ENCODE peak calls at places on chromosomes 1 and 21, in six cellular contexts. Q is mucosa of descending colon, A is endodermal cell, L is A549, J is foreskin fibroblast, R is GM06990. Y is an unnamed sample.

GRCh38 chr1:11337536-11338350 is 64.7 kb downstream of the UBIAD1 start:
- DNase-seq in Q (peak), A (peak), L (peak), J (no peak), R (peak), Y (no peak)

GRCh38 chr1:94863919-94864318 is 43.8 kb downstream of the SLC44A3 start:
- DNase-seq in Q (peak), A (no peak), L (peak), J (peak), R (no peak), Y (no peak)

GRCh38 chr1:159881930-159882839 is 17.8 kb downstream of the CFAP45 start:
- DNase-seq in Q (peak), A (no peak), L (peak), J (peak), R (no peak), Y (no peak)

GRCh38 chr1:220045356-220046051 is 801 bp downstream of the EPRS1 start:
- DNase-seq in Q (peak), A (no peak), L (peak), J (no peak), R (peak), Y (no peak)

GRCh38 chr21:45420623-45421041 is 15.7 kb downstream of the COL18A1 start:
- DNase-seq in Q (no peak), A (no peak), L (peak), J (no peak), R (no peak), Y (no peak)

GRCh38 chr21:42439284-42440186 is 35.8 kb downstream of the UBASH3A start:
- DNase-seq in Q (no peak), A (no peak), L (no peak), J (no peak), R (no peak), Y (no peak)

GRCh38 chr21:42846221-42846620 is 33.1 kb downstream of the WDR4 start:
- DNase-seq in Q (no peak), A (no peak), L (no peak), J (no peak), R (no peak), Y (no peak)

GRCh38 chr1:46612937-46613660 is 3.5 kb downstream of the MOB3C start:
- DNase-seq in Q (no peak), A (peak), L (no peak), J (no peak), R (no peak), Y (no peak)

GRCh38 chr1:77469311-77469710 is 187.5 kb downstream of the AK5 start:
- DNase-seq in Q (no peak), A (no peak), L (no peak), J (no peak), R (no peak), Y (no peak)

GRCh38 chr1:86156571-86157455 is at the start of gene COL24A1:
- DNase-seq in Q (peak), A (peak), L (no peak), J (peak), R (peak), Y (peak)

GRCh38 chr1:154999651-155000474 is 2.7 kb upstream of the ZBTB7B start:
- DNase-seq in Q (peak), A (peak), L (peak), J (no peak), R (peak), Y (no peak)

GRCh38 chr21:41597227-41597626 is 89.3 kb upstream of the TMPRSS2 start:
- DNase-seq in Q (no peak), A (no peak), L (no peak), J (no peak), R (no peak), Y (no peak)

GRCh38 chr1:167095368-167095767 is 1.5 kb downstream of the STYXL2 start:
- DNase-seq in Q (no peak), A (no peak), L (no peak), J (peak), R (no peak), Y (peak)

GRCh38 chr21:28111151-28111619 is 881.5 kb downstream of the LTN1 start:
- DNase-seq in Q (peak), A (no peak), L (no peak), J (peak), R (no peak), Y (no peak)

GRCh38 chr1:203121186-203122015 is 6.1 kb upstream of the ADORA1 start:
- DNase-seq in Q (no peak), A (peak), L (no peak), J (no peak), R (no peak), Y (peak)

GRCh38 chr1:56508523-56508983 is 70.8 kb downstream of the PLPP3 start:
- DNase-seq in Q (peak), A (no peak), L (peak), J (peak), R (no peak), Y (no peak)

GRCh38 chr1:156970017-156970416 is 49.6 kb downstream of the LRRC71 start:
- DNase-seq in Q (no peak), A (peak), L (no peak), J (no peak), R (no peak), Y (no peak)

GRCh38 chr1:201049248-201049831 is 25.8 kb upstream of the KIF21B start:
- DNase-seq in Q (no peak), A (no peak), L (no peak), J (no peak), R (no peak), Y (no peak)

GRCh38 chr1:24294757-24295371 is 24.3 kb upstream of the GRHL3 start:
- DNase-seq in Q (peak), A (peak), L (peak), J (peak), R (no peak), Y (no peak)

GRCh38 chr1:205444300-205444930 is 11.4 kb downstream of the BLACAT1 start:
- DNase-seq in Q (no peak), A (no peak), L (no peak), J (no peak), R (no peak), Y (no peak)

GRCh38 chr1:189496768-189497167 is 980.9 kb downstream of the BRINP3 start:
- DNase-seq in Q (no peak), A (no peak), L (no peak), J (no peak), R (no peak), Y (no peak)

GRCh38 chr1:32619701-32620485 is 30.5 kb downstream of the ZBTB8OS start:
- DNase-seq in Q (no peak), A (no peak), L (peak), J (no peak), R (peak), Y (no peak)

GRCh38 chr21:26933448-26933847 is 33.4 kb downstream of the ADAMTS5 start:
- DNase-seq in Q (no peak), A (no peak), L (no peak), J (no peak), R (no peak), Y (no peak)

GRCh38 chr1:198700396-198700795 is 61.6 kb downstream of the PTPRC start:
- DNase-seq in Q (no peak), A (no peak), L (no peak), J (no peak), R (no peak), Y (no peak)

GRCh38 chr1:230283678-230284077 is 142.5 kb downstream of the PGBD5 start:
- DNase-seq in Q (no peak), A (no peak), L (no peak), J (no peak), R (no peak), Y (no peak)

GRCh38 chr1:151286619-151287340 is 4.7 kb downstream of the ZNF687 start:
- DNase-seq in Q (no peak), A (no peak), L (no peak), J (no peak), R (no peak), Y (no peak)

GRCh38 chr1:206709772-206710456 is 25.2 kb downstream of the MAPKAPK2 start:
- DNase-seq in Q (no peak), A (no peak), L (peak), J (no peak), R (no peak), Y (no peak)

DNA sequence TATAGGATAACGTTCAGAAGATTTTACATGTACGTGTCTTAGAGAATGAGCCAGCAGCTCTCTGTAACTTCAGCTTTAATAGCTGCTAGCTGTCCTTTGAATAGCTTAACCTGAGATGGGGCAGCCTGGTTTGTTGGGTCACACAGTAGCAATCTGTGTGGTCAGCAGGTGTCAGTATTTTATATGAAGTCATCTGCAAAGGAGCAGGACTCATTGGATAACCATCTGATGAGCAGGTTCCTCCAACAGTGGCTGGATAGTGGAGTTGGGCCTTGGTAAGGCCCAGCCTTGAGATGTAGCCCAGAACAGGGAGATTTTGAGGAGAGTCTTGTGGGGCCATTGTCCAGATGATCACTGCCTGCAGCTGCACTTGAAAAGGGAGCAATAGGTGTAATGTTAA is 6.4 kb downstream of the GSTM5 start:
- DNase-seq in Q (peak), A (peak), L (peak), J (no peak), R (no peak), Y (no peak)
- TF ChIP-seq CTCF in Q (no peak), A (peak), L (peak), J (no peak), R (peak), Y (no peak)

DNA sequence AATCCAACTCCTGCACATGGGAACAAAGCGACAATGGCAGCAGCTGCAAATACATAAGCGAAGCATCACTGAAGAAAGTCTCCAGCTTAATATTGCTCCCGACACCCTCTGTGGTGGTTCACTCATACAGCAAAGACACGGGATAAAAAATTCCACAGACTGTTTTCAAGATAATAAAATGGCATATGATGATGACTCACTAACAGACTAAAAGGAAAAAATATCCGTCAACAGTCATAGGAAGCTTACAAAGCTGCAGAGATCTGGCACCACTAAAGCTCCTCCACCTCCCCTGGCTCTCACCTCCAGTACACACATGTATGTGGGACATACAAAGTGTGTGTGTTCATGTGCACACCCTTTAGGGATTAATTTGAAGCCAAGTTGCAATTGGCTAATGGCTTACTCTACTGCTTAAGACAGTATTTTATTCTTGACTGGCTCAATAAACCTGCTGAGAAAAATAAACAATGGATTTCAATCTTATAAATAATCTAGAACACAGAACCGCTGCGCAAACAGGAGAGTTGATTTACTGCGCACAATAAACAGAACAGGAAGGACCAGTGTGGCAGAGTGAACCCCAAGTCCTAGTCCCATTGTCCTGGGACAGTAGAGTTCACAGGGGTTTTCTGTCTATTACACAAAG is 94.4 kb downstream of the SLC45A1 start:
- DNase-seq in Q (peak), A (no peak), L (peak), J (peak), R (no peak), Y (no peak)
- TF ChIP-seq CTCF in Q (peak), A (no peak), L (no peak), J (no peak), R (no peak), Y (peak)

DNA sequence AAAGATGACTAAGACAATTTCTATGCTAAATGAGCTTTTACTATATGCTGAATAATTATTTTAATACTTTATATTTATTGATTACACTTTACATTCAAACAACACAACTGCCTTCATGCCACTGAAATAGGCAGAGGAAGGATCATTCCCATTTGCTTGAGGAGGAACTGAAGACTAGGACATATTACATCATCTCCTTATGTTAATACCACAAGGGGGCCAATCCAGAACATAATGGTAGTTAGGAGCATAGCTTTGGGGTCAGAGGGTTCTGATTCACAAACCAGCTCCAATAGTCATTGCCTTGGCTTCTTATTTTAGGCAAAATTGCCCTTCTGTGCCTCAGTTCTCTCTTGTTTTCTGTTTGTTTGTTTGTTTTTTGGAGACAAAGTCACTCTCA is 306.5 kb downstream of the KCNH1 start:
- DNase-seq in Q (no peak), A (no peak), L (no peak), J (no peak), R (no peak), Y (no peak)
- TF ChIP-seq CTCF in Q (no peak), A (peak), L (no peak), J (no peak), R (no peak), Y (no peak)

GRCh38 chr1:14924455-14925325 is 228.9 kb upstream of the TMEM51 start:
- DNase-seq in Q (peak), A (peak), L (no peak), J (peak), R (peak), Y (peak)
- TF ChIP-seq CTCF in Q (no peak), A (no peak), L (peak), J (no peak), R (no peak), Y (peak)

GRCh38 chr1:79197421-79197820 is 190.9 kb upstream of the ADGRL4 start:
- DNase-seq in Q (no peak), A (peak), L (peak), J (peak), R (no peak), Y (no peak)
- TF ChIP-seq CTCF in Q (no peak), A (peak), L (peak), J (peak), R (peak), Y (peak)

GRCh38 chr1:55426619-55427018 is 211.5 kb upstream of the USP24 start:
- DNase-seq in Q (no peak), A (no peak), L (no peak), J (no peak), R (no peak), Y (no peak)

GRCh38 chr1:55423376-55423775 is 208.2 kb upstream of the USP24 start:
- DNase-seq in Q (peak), A (no peak), L (peak), J (no peak), R (no peak), Y (no peak)

GRCh38 chr1:55427576-55427975 is 212.4 kb upstream of the USP24 start:
- DNase-seq in Q (no peak), A (no peak), L (no peak), J (no peak), R (no peak), Y (no peak)

GRCh38 chr1:55426156-55426555 is 211.0 kb upstream of the USP24 start:
- DNase-seq in Q (no peak), A (no peak), L (no peak), J (no peak), R (no peak), Y (no peak)

DNA sequence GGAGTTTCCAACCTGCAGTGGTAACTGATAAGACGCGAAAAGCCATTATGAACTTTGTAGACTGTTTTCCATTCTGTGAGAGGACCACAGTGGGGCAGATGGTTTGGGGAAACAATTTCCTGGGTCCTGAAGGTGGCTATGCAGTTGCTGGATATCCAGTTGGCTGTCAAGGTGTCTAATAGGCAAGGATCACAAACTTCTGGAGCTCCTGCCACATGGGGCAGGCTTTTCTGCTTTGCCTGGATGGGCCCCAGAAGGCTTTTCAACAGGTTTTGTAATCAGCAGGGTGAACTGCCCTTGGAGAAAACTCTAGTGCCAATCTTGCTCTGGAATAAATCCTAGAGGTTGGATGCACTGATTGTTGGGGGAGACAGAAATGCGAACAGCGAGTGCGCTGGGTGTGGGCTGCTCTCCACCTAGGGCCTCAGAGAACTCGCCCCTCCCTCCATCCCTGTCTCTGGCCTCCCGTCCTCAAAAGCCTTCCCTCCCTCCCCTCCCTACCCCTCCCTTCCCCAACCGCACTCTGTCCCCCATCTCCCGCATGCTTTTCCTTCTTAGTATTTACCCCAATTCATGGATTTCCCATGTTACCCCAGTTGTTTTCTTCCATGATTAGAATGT is 210.3 kb upstream of the USP24 start:
- DNase-seq in Q (no peak), A (no peak), L (peak), J (no peak), R (no peak), Y (no peak)
- TF ChIP-seq CTCF in Q (no peak), A (peak), L (no peak), J (no peak), R (no peak), Y (no peak)

GRCh38 chr1:222224576-222224975 is 323.3 kb downstream of the HHIPL2 start:
- DNase-seq in Q (no peak), A (no peak), L (no peak), J (peak), R (no peak), Y (no peak)

GRCh38 chr1:222225171-222225570 is 322.7 kb downstream of the HHIPL2 start:
- DNase-seq in Q (no peak), A (no peak), L (no peak), J (no peak), R (no peak), Y (no peak)
- TF ChIP-seq CTCF in Q (no peak), A (no peak), L (no peak), J (no peak), R (no peak), Y (no peak)

DNA sequence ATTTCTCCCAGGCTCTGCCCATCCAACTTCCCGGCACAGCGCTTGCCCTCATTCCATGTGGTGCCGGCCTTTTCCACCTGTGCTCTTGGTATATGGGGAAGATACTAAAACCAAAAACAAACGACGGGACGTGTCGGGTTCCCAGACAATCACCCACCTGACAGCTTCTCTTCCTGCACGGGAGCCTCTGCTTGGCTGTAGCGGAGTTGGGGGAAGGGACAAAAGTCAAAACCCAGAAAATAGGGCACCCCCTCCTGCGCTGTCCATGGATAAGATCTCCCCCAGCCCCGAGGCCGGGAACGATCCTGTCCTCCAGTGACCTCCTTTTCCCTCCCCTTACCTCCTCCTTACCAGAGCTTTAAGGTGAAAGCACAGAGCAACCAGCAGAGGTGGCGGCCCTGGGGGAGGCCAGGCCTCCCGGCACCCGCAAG is 640 bp downstream of the JTB start:
- DNase-seq in Q (no peak), A (no peak), L (no peak), J (no peak), R (no peak), Y (no peak)
- TF ChIP-seq CTCF in Q (no peak), A (no peak), L (no peak), J (no peak), R (no peak), Y (no peak)

Y was measured in osteocyte.